ENCODE peak calls at places on chromosomes 12 and 14, in nine cellular contexts. L is adrenal gland; N is right cardiac atrium; P is cardiac muscle cell; E is SK-N-SH; D is CD4-positive, CD25-positive, alpha-beta regulatory T cell; O is body of pancreas; I is kidney; Q is breast epithelium. K is an unnamed sample.

GRCh38 chr12:94879542-94879941 is 124.0 kb downstream of the NDUFA12 start:
- DNase-seq in L (no peak), N (no peak), P (peak; percentile 17), E (no peak), D (no peak), O (no peak), I (no peak), Q (no peak), K (no peak)

GRCh38 chr12:123889000-123889399 is 83.6 kb downstream of the CCDC92 start:
- DNase-seq in L (no peak), N (no peak), P (no peak), E (no peak), D (no peak), O (no peak), I (no peak), Q (no peak), K (no peak)

GRCh38 chr12:14400599-14400998 is 35.1 kb downstream of the ATF7IP start:
- DNase-seq in L (no peak), N (no peak), P (no peak), E (no peak), D (peak; percentile 42), O (no peak), I (no peak), Q (no peak), K (no peak)

GRCh38 chr12:78229491-78230209 is 399.0 kb downstream of the NAV3 start:
- DNase-seq in L (peak; percentile 27), N (no peak), P (peak; percentile 56), E (peak; percentile 13), D (no peak), O (peak; percentile 20), I (no peak), Q (no peak), K (no peak)

GRCh38 chr12:59651230-59651920 is 55.5 kb downstream of the SLC16A7 start:
- DNase-seq in L (peak; percentile 21), N (no peak), P (peak; percentile 21), E (no peak), D (no peak), O (no peak), I (no peak), Q (no peak), K (no peak)

GRCh38 chr12:34163443-34163842 is 141.1 kb downstream of the ALG10 start:
- DNase-seq in L (no peak), N (no peak), P (no peak), E (no peak), D (no peak), O (no peak), I (no peak), Q (no peak), K (no peak)

GRCh38 chr14:31936100-31936499 is 141.0 kb upstream of the ARHGAP5 start:
- DNase-seq in L (no peak), N (no peak), P (no peak), E (no peak), D (no peak), O (no peak), I (no peak), Q (no peak), K (no peak)

GRCh38 chr14:60670994-60671393 is 21.7 kb upstream of the SIX1 start:
- DNase-seq in L (no peak), N (no peak), P (no peak), E (no peak), D (no peak), O (no peak), I (no peak), Q (no peak), K (no peak)

GRCh38 chr12:123580772-123581171 is 3.6 kb upstream of the TMED2 start:
- DNase-seq in L (no peak), N (no peak), P (no peak), E (no peak), D (no peak), O (no peak), I (no peak), Q (no peak), K (peak; percentile 10)

GRCh38 chr12:62803756-62804155 is 131.2 kb downstream of the PPM1H start:
- DNase-seq in L (no peak), N (no peak), P (no peak), E (no peak), D (no peak), O (no peak), I (no peak), Q (no peak), K (no peak)

GRCh38 chr14:63051966-63052365 is 6.7 kb upstream of the KCNH5 start:
- DNase-seq in L (no peak), N (no peak), P (no peak), E (no peak), D (no peak), O (no peak), I (no peak), Q (no peak), K (no peak)

GRCh38 chr12:52579468-52580450 is 6.1 kb upstream of the KRT74 start:
- DNase-seq in L (no peak), N (no peak), P (no peak), E (no peak), D (no peak), O (no peak), I (no peak), Q (peak; percentile 35), K (no peak)

GRCh38 chr12:62995097-62995496 is 60.1 kb upstream of the PPM1H start:
- DNase-seq in L (no peak), N (no peak), P (no peak), E (no peak), D (no peak), O (no peak), I (no peak), Q (no peak), K (no peak)

GRCh38 chr14:24179961-24180726 is 8.3 kb downstream of the REC8 start:
- DNase-seq in L (peak; percentile 73), N (no peak), P (peak; percentile 56), E (no peak), D (no peak), O (peak; percentile 48), I (peak; percentile 80), Q (no peak), K (no peak)

GRCh38 chr12:27460471-27460978 is 14.0 kb downstream of the SMCO2 start:
- DNase-seq in L (no peak), N (no peak), P (peak; percentile 77), E (no peak), D (no peak), O (no peak), I (no peak), Q (no peak), K (no peak)

GRCh38 chr12:78209851-78210493 is 379.3 kb downstream of the NAV3 start:
- DNase-seq in L (no peak), N (peak; percentile 24), P (peak; percentile 53), E (no peak), D (no peak), O (no peak), I (no peak), Q (no peak), K (no peak)

GRCh38 chr12:121858318-121858661 is 369 bp downstream of the HPD start:
- DNase-seq in L (no peak), N (no peak), P (no peak), E (no peak), D (no peak), O (no peak), I (no peak), Q (no peak), K (no peak)

GRCh38 chr12:121857322-121858246 is 1.1 kb downstream of the HPD start:
- DNase-seq in L (no peak), N (no peak), P (peak; percentile 45), E (no peak), D (no peak), O (no peak), I (no peak), Q (no peak), K (no peak)

GRCh38 chr12:121860257-121860656 is 1.6 kb upstream of the HPD start:
- DNase-seq in L (no peak), N (no peak), P (no peak), E (no peak), D (no peak), O (peak; percentile 13), I (no peak), Q (no peak), K (no peak)

GRCh38 chr12:121858662-121859572 is at the start of gene HPD:
- DNase-seq in L (peak; percentile 88), N (peak; percentile 89), P (peak; percentile 93), E (no peak), D (no peak), O (peak; percentile 80), I (peak; percentile 91), Q (peak; percentile 68), K (no peak)

GRCh38 chr12:121861549-121862254 is 3.0 kb upstream of the HPD start:
- DNase-seq in L (no peak), N (no peak), P (peak; percentile 16), E (peak; percentile 60), D (no peak), O (no peak), I (no peak), Q (no peak), K (no peak)
- H3K4me3 ChIP-seq in L (no peak overlapping the region), N (no peak overlapping the region), P (no peak overlapping the region), E (no peak overlapping the region), D (no peak overlapping the region), O (no peak overlapping the region), I (no peak overlapping the region), Q (no peak overlapping the region), K (no peak overlapping the region)

DNA sequence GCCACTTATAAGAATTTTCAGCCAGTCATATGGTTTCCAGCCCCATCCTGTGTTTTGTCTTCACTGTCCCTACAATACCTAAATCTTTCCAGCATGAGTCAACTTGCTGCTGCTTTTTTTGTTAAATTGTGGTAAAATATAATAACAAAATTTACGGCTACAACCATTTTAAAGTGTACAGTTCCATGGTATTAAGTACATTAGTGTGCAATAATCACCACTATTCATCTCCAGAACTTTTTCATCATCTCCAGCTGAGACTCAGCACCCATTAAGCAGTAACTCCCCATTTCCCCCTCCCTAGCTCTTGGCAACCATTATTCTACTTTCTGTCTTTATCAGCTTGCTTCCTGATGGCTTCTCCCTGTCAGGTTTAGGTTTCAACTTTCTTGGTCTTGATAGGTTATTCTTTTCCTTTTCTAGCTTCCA is 39.1 kb downstream of the FRS2 start:
- DNase-seq in L (no peak), N (no peak), P (peak; percentile 30), E (peak; percentile 40), D (no peak), O (no peak), I (no peak), Q (no peak), K (no peak)
- H3K4me1 ChIP-seq in L (peaks cover 27% of the 10 kb centered on the region), N (peaks cover 4% of the 10 kb centered on the region), P (peaks cover 56% of the 10 kb centered on the region), E (peaks cover 36% of the 10 kb centered on the region), D (peaks cover 3% of the 10 kb centered on the region), O (peaks cover 41% of the 10 kb centered on the region), I (peaks cover 3% of the 10 kb centered on the region), Q (no peaks in the 10 kb centered on the region), K (peaks cover 79% of the 10 kb centered on the region)

GRCh38 chr12:20370841-20371240 is 2.5 kb downstream of the PDE3A start:
- DNase-seq in L (no peak), N (no peak), P (no peak), E (no peak), D (no peak), O (no peak), I (no peak), Q (no peak), K (no peak)
- H3K4me3 ChIP-seq in L (no peak overlapping the region), N (peak overlapping the region; percentile 58), P (no peak overlapping the region), E (peak overlapping the region; percentile 98), D (no peak overlapping the region), O (no peak overlapping the region), I (peak overlapping the region; percentile 73), Q (peak overlapping the region; percentile 27), K (peak overlapping the region; percentile 59)

DNA sequence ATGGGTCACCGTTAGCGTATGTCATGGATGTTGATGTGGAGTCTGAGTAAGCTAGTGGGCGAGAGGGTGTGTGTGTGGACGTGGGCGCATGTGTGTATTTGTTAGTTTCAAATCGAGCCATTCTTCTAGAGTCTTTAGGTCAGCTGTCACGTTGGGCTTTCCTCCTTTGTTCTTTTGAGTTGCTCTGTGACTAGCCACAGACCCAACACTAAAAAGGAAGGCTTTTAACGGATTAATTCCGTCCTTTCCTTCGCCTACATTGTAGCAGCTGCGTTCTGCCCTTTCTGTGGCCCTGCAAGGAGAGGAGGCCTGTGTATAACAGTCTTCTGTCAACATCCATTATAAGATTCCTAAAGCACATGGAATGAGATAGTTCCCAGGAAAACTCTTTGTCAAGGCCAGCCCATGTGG is 117.2 kb upstream of the DNM1L start:
- DNase-seq in L (no peak), N (no peak), P (no peak), E (no peak), D (no peak), O (no peak), I (no peak), Q (no peak), K (no peak)
- H3K4me1 ChIP-seq in L (peaks cover 6% of the 10 kb centered on the region), N (peaks cover 12% of the 10 kb centered on the region), P (no peaks in the 10 kb centered on the region), E (peaks cover 6% of the 10 kb centered on the region), D (no peaks in the 10 kb centered on the region), O (peaks cover 28% of the 10 kb centered on the region), I (peaks cover 15% of the 10 kb centered on the region), Q (peaks cover 6% of the 10 kb centered on the region), K (peaks cover 94% of the 10 kb centered on the region)

K was measured in stomach.